ENCODE peak calls at places on chromosomes 4 and X, in eight cellular contexts. One of them, this sample, is unnamed.

GRCh38 chr4:184313710-184314659 is 96.3 kb upstream of the ENPP6 start:
- DNase-seq in RPMI7951: no peak
- DNase-seq in pancreas: no peak
- DNase-seq in HEK293T: no peak
- DNase-seq in T follicular helper cell: no peak
- DNase-seq in adipocyte: no peak
- DNase-seq in tibial artery: no peak
- DNase-seq in neuronal stem cell: no peak
- DNase-seq in this sample: no peak

GRCh38 chr4:124642846-124643245 is 69.7 kb downstream of the ANKRD50 start:
- DNase-seq in tibial artery: no peak
- DNase-seq in RPMI7951: no peak
- DNase-seq in pancreas: no peak
- DNase-seq in adipocyte: no peak
- DNase-seq in HEK293T: no peak
- DNase-seq in neuronal stem cell: no peak
- DNase-seq in T follicular helper cell: no peak
- DNase-seq in this sample: no peak

GRCh38 chr4:23966720-23967119 is 76.9 kb upstream of the PPARGC1A start:
- DNase-seq in RPMI7951: no peak
- DNase-seq in pancreas: no peak
- DNase-seq in adipocyte: no peak
- DNase-seq in HEK293T: peak
- DNase-seq in T follicular helper cell: no peak
- DNase-seq in neuronal stem cell: no peak
- DNase-seq in tibial artery: no peak
- DNase-seq in this sample: no peak

GRCh38 chrX:149453030-149453429 is 52.1 kb downstream of the IDS start:
- DNase-seq in RPMI7951: peak
- DNase-seq in pancreas: no peak
- DNase-seq in T follicular helper cell: no peak
- DNase-seq in tibial artery: no peak
- DNase-seq in adipocyte: peak
- DNase-seq in neuronal stem cell: no peak
- DNase-seq in HEK293T: no peak
- DNase-seq in this sample: peak

GRCh38 chr4:145735330-145735638 is 55.3 kb downstream of the C4orf51 start:
- DNase-seq in tibial artery: no peak
- DNase-seq in neuronal stem cell: no peak
- DNase-seq in T follicular helper cell: no peak
- DNase-seq in HEK293T: no peak
- DNase-seq in pancreas: no peak
- DNase-seq in RPMI7951: peak
- DNase-seq in adipocyte: peak
- DNase-seq in this sample: peak

GRCh38 chrX:9379697-9380551 is 84.9 kb upstream of the TBL1X start:
- DNase-seq in T follicular helper cell: no peak
- DNase-seq in tibial artery: no peak
- DNase-seq in RPMI7951: peak
- DNase-seq in pancreas: no peak
- DNase-seq in neuronal stem cell: no peak
- DNase-seq in adipocyte: peak
- DNase-seq in HEK293T: no peak
- DNase-seq in this sample: no peak

GRCh38 chrX:70525733-70526132 is 81.1 kb downstream of the DLG3 start:
- DNase-seq in neuronal stem cell: no peak
- DNase-seq in tibial artery: no peak
- DNase-seq in HEK293T: no peak
- DNase-seq in adipocyte: no peak
- DNase-seq in pancreas: peak
- DNase-seq in RPMI7951: no peak
- DNase-seq in T follicular helper cell: no peak
- DNase-seq in this sample: no peak

GRCh38 chr4:112817933-112818921 is 181.3 kb downstream of the LARP7 start:
- DNase-seq in adipocyte: peak
- DNase-seq in neuronal stem cell: peak
- DNase-seq in pancreas: no peak
- DNase-seq in HEK293T: peak
- DNase-seq in T follicular helper cell: no peak
- DNase-seq in tibial artery: peak
- DNase-seq in RPMI7951: peak
- DNase-seq in this sample: peak

GRCh38 chrX:11386001-11386523 is 92.8 kb downstream of the AMELX start:
- DNase-seq in tibial artery: peak
- DNase-seq in neuronal stem cell: no peak
- DNase-seq in RPMI7951: no peak
- DNase-seq in adipocyte: peak
- DNase-seq in HEK293T: no peak
- DNase-seq in T follicular helper cell: no peak
- DNase-seq in pancreas: no peak
- DNase-seq in this sample: peak

GRCh38 chr4:24686866-24687672 is 102.7 kb upstream of the DHX15 start:
- DNase-seq in HEK293T: peak
- DNase-seq in tibial artery: no peak
- DNase-seq in T follicular helper cell: no peak
- DNase-seq in pancreas: no peak
- DNase-seq in adipocyte: peak
- DNase-seq in neuronal stem cell: peak
- DNase-seq in RPMI7951: no peak
- DNase-seq in this sample: no peak

GRCh38 chr4:160877087-160877790 is 1286.6 kb downstream of the FSTL5 start:
- DNase-seq in tibial artery: no peak
- DNase-seq in T follicular helper cell: no peak
- DNase-seq in pancreas: no peak
- DNase-seq in adipocyte: no peak
- DNase-seq in RPMI7951: no peak
- DNase-seq in HEK293T: no peak
- DNase-seq in neuronal stem cell: no peak
- DNase-seq in this sample: no peak

GRCh38 chr4:114180481-114180880 is 201.0 kb upstream of the ARSJ start:
- DNase-seq in HEK293T: peak
- DNase-seq in RPMI7951: peak
- DNase-seq in tibial artery: no peak
- DNase-seq in adipocyte: peak
- DNase-seq in pancreas: peak
- DNase-seq in T follicular helper cell: peak
- DNase-seq in neuronal stem cell: peak
- DNase-seq in this sample: peak

GRCh38 chr4:184644553-184645307 is 4.5 kb downstream of the CASP3 start:
- DNase-seq in HEK293T: no peak
- DNase-seq in T follicular helper cell: no peak
- DNase-seq in neuronal stem cell: no peak
- DNase-seq in pancreas: no peak
- DNase-seq in adipocyte: no peak
- DNase-seq in RPMI7951: no peak
- DNase-seq in tibial artery: no peak
- DNase-seq in this sample: no peak

This sample was measured in fibroblast of gingiva.